ENCODE peak calls at places on chromosomes 2 and 18, in four cellular contexts. One of them, this sample, is unnamed.

GRCh38 chr2:4020153-4020552 is 316.8 kb downstream of the DCDC2C start:
- DNase-seq in A549: no peak
- DNase-seq in GM12878: no peak
- DNase-seq in SK-N-SH: no peak
- DNase-seq in this sample: no peak

GRCh38 chr2:96509114-96509846 is 4.1 kb upstream of the NEURL3 start:
- DNase-seq in A549: peak; percentile 67
- DNase-seq in GM12878: peak; percentile 59
- DNase-seq in SK-N-SH: peak; percentile 92
- DNase-seq in this sample: peak; percentile 84

GRCh38 chr2:30733829-30734520 is 73.3 kb downstream of the CAPN13 start:
- DNase-seq in A549: no peak
- DNase-seq in GM12878: no peak
- DNase-seq in SK-N-SH: peak; percentile 74
- DNase-seq in this sample: no peak

GRCh38 chr18:614980-615607 is 18.3 kb downstream of the CLUL1 start:
- DNase-seq in A549: no peak
- DNase-seq in GM12878: no peak
- DNase-seq in SK-N-SH: no peak
- DNase-seq in this sample: no peak

GRCh38 chr2:96106991-96107882 is 9.1 kb downstream of the ADRA2B start:
- DNase-seq in A549: no peak
- DNase-seq in GM12878: no peak
- DNase-seq in SK-N-SH: no peak
- DNase-seq in this sample: no peak

GRCh38 chr2:26532301-26533250 is 54.7 kb upstream of the OTOF start:
- DNase-seq in A549: no peak
- DNase-seq in GM12878: no peak
- DNase-seq in SK-N-SH: no peak
- DNase-seq in this sample: no peak

GRCh38 chr2:15943914-15944313 is 3.6 kb downstream of the MYCN start:
- DNase-seq in A549: no peak
- DNase-seq in GM12878: no peak
- DNase-seq in SK-N-SH: peak; percentile 46
- DNase-seq in this sample: no peak

GRCh38 chr18:75205760-75206109 is 3.2 kb downstream of the PTGR3 start:
- DNase-seq in A549: no peak
- DNase-seq in GM12878: no peak
- DNase-seq in SK-N-SH: no peak
- DNase-seq in this sample: peak; percentile 54

GRCh38 chr18:6934859-6935258 is 182.7 kb downstream of the LAMA1 start:
- DNase-seq in A549: no peak
- DNase-seq in GM12878: no peak
- DNase-seq in SK-N-SH: no peak
- DNase-seq in this sample: no peak

GRCh38 chr2:192011196-192011595 is 164.3 kb upstream of the CAVIN2 start:
- DNase-seq in A549: no peak
- DNase-seq in GM12878: no peak
- DNase-seq in SK-N-SH: no peak
- DNase-seq in this sample: peak; percentile 85

GRCh38 chr2:217105733-217106649 is 246.1 kb upstream of the TNP1 start:
- DNase-seq in A549: peak; percentile 43
- DNase-seq in GM12878: no peak
- DNase-seq in SK-N-SH: no peak
- DNase-seq in this sample: peak; percentile 95

GRCh38 chr2:20507166-20507692 is 60.4 kb downstream of the RHOB start:
- DNase-seq in A549: no peak
- DNase-seq in GM12878: peak; percentile 62
- DNase-seq in SK-N-SH: no peak
- DNase-seq in this sample: peak; percentile 37

GRCh38 chr2:236657801-236658200 is 88.2 kb downstream of the ACKR3 start:
- DNase-seq in A549: no peak
- DNase-seq in GM12878: no peak
- DNase-seq in SK-N-SH: no peak
- DNase-seq in this sample: no peak

GRCh38 chr2:231482806-231483391 is 18.6 kb upstream of the NCL start:
- DNase-seq in A549: peak; percentile 87
- DNase-seq in GM12878: no peak
- DNase-seq in SK-N-SH: peak; percentile 96
- DNase-seq in this sample: peak; percentile 22

GRCh38 chr2:14902953-14903352 is 270.4 kb downstream of the LRATD1 start:
- DNase-seq in A549: no peak
- DNase-seq in GM12878: no peak
- DNase-seq in SK-N-SH: no peak
- DNase-seq in this sample: no peak

GRCh38 chr2:14907014-14907612 is 274.6 kb downstream of the LRATD1 start:
- DNase-seq in A549: peak; percentile 3
- DNase-seq in GM12878: no peak
- DNase-seq in SK-N-SH: no peak
- DNase-seq in this sample: no peak

GRCh38 chr2:14901740-14902139 is 269.2 kb downstream of the LRATD1 start:
- DNase-seq in A549: no peak
- DNase-seq in GM12878: no peak
- DNase-seq in SK-N-SH: no peak
- DNase-seq in this sample: no peak

GRCh38 chr2:14905571-14905970 is 273.1 kb downstream of the LRATD1 start:
- DNase-seq in A549: no peak
- DNase-seq in GM12878: no peak
- DNase-seq in SK-N-SH: no peak
- DNase-seq in this sample: no peak

GRCh38 chr2:14903709-14904374 is 271.3 kb downstream of the LRATD1 start:
- DNase-seq in A549: peak; percentile 32
- DNase-seq in GM12878: peak; percentile 5
- DNase-seq in SK-N-SH: peak; percentile 72
- DNase-seq in this sample: no peak
- TF ChIP-seq SMC3 in A549: peak; percentile 40
- TF ChIP-seq SMC3 in GM12878: peak; percentile 79
- TF ChIP-seq SMC3 in SK-N-SH: peak; percentile 17
- TF ChIP-seq SMC3 in this sample: no peak

DNA sequence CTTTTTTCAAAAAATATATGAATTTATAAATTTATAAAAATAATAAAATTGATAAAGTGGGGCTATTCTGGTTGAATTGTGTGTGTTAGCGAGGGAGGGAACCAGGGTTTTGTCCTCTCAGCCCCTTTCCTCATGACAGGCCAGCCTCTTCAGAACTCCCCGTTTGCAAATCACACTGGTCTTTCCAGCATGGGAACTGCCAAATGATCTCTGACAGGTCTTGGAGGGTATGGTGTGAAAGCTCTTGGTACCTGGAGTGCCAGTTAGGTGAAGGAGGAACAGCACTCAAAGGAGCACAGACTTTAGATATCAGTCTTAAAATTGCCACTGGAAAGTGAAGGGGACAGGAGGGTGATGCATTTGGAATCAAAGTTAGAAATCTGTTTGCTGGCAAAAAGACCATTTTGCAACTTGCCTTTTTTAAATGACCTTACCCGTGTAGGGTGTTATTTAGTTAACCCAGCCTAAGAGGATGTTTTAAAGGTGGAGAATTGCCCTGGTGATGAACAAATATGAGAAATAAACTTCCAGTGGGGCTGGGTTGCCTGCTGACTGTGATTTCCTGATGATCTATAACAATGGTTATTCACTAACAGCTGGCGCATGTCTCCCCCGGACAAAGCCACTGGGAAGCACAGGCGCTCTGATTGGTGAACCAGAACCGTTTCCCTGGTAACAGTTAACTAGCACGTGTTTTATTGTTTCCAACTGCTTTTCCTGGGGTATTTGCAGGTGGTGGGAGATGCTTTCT is 85.3 kb upstream of the EFEMP1 start:
- DNase-seq in A549: no peak
- DNase-seq in GM12878: no peak
- DNase-seq in SK-N-SH: peak; percentile 58
- DNase-seq in this sample: peak; percentile 89
- TF ChIP-seq SMC3 in A549: no peak
- TF ChIP-seq SMC3 in GM12878: no peak
- TF ChIP-seq SMC3 in SK-N-SH: no peak
- TF ChIP-seq SMC3 in this sample: peak; percentile 5

DNA sequence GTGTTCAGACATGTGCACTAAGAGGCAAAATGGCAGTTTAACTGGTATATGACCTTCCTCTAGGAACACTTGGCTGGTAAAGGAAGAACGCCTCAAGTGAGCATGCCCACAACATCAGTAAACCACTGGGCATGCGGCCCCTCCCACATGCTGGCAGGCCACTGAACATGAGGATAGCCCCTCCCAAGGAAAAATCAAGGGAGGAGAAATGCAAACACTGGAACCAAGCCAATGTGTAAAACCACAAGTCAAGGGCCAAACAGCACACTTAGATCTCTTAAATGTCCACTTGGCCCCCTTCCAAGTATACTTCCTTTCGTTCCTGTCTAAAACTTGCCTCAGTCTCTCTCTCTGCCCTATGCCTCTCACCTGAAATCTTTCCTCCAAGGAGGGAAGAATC is 980.8 kb downstream of the TSN start:
- DNase-seq in A549: no peak
- DNase-seq in GM12878: no peak
- DNase-seq in SK-N-SH: no peak
- DNase-seq in this sample: no peak
- TF ChIP-seq SMC3 in A549: no peak
- TF ChIP-seq SMC3 in GM12878: no peak
- TF ChIP-seq SMC3 in SK-N-SH: no peak
- TF ChIP-seq SMC3 in this sample: no peak

GRCh38 chr2:138771534-138771933 is 8.7 kb downstream of the NXPH2 start:
- DNase-seq in A549: no peak
- DNase-seq in GM12878: no peak
- DNase-seq in SK-N-SH: no peak
- DNase-seq in this sample: no peak
- TF ChIP-seq SMC3 in A549: no peak
- TF ChIP-seq SMC3 in GM12878: no peak
- TF ChIP-seq SMC3 in SK-N-SH: no peak
- TF ChIP-seq SMC3 in this sample: no peak

GRCh38 chr2:65381607-65382032 is 50.8 kb downstream of the SPRED2 start:
- DNase-seq in A549: no peak
- DNase-seq in GM12878: no peak
- DNase-seq in SK-N-SH: no peak
- DNase-seq in this sample: no peak

GRCh38 chr2:65382323-65382722 is 50.1 kb downstream of the SPRED2 start:
- DNase-seq in A549: no peak
- DNase-seq in GM12878: no peak
- DNase-seq in SK-N-SH: no peak
- DNase-seq in this sample: no peak

GRCh38 chr2:65386340-65386739 is 46.1 kb downstream of the SPRED2 start:
- DNase-seq in A549: no peak
- DNase-seq in GM12878: no peak
- DNase-seq in SK-N-SH: no peak
- DNase-seq in this sample: no peak

GRCh38 chr2:65382776-65383357 is 49.5 kb downstream of the SPRED2 start:
- DNase-seq in A549: peak; percentile 44
- DNase-seq in GM12878: no peak
- DNase-seq in SK-N-SH: peak; percentile 50
- DNase-seq in this sample: peak; percentile 98

DNA sequence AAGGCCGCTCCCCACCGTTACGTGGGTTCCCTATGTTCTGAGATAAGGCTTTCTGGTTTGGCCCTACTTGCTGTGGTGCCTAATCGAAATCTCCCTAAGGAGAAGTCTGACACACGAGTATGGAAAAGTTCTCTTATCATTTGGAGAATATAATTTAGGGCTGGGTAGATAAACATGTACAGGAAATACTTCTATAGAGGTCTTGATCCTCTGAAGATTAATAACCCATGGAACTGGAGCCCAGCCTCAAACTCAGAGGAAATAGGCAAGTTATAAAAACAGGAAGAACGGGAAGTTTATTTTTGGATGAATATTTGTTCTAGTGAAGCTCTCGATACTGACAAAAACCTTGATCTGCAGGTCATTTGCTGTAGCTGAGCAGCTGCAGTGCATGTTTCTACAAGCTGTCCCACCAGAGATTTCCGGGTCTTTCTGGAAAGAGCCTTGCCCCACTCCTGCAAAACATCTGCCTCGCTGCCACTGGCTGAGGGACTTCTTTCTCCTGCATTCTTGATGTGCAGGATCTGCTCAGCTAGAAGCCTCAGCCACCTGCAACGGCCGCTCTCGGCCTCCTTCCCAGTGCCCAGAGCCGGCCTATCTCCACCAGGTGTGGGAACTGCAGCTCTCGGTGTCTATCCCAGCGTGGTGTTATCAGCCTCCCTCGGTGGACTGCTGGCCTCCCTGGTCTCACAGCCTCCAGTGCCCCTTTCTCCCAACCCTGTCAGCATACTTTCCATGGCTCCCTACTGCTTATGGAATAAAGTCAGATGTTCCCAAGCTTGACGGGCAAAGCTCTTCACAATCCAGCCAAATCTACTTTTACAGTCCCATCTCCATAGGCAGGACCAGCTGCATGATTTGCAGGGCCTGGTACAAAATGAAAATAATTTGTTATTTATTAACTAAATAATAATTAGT is 48.6 kb downstream of the SPRED2 start:
- DNase-seq in A549: no peak
- DNase-seq in GM12878: no peak
- DNase-seq in SK-N-SH: no peak
- DNase-seq in this sample: peak; percentile 56
- TF ChIP-seq SMC3 in A549: no peak
- TF ChIP-seq SMC3 in GM12878: no peak
- TF ChIP-seq SMC3 in SK-N-SH: no peak
- TF ChIP-seq SMC3 in this sample: no peak

GRCh38 chr2:68970566-68970965 is 3.9 kb upstream of the GKN1 start:
- DNase-seq in A549: no peak
- DNase-seq in GM12878: no peak
- DNase-seq in SK-N-SH: no peak
- DNase-seq in this sample: no peak

GRCh38 chr2:68974946-68975665 is 670 bp downstream of the GKN1 start:
- DNase-seq in A549: no peak
- DNase-seq in GM12878: no peak
- DNase-seq in SK-N-SH: no peak
- DNase-seq in this sample: no peak

GRCh38 chr2:68974251-68974650 is at the start of gene GKN1:
- DNase-seq in A549: no peak
- DNase-seq in GM12878: no peak
- DNase-seq in SK-N-SH: no peak
- DNase-seq in this sample: peak; percentile 68

GRCh38 chr2:68975844-68976243 is 1.4 kb downstream of the GKN1 start:
- DNase-seq in A549: no peak
- DNase-seq in GM12878: no peak
- DNase-seq in SK-N-SH: no peak
- DNase-seq in this sample: no peak

GRCh38 chr2:68971591-68972231 is 2.7 kb upstream of the GKN1 start:
- DNase-seq in A549: peak; percentile 76
- DNase-seq in GM12878: no peak
- DNase-seq in SK-N-SH: no peak
- DNase-seq in this sample: peak; percentile 95
- TF ChIP-seq SMC3 in A549: no peak
- TF ChIP-seq SMC3 in GM12878: no peak
- TF ChIP-seq SMC3 in SK-N-SH: no peak
- TF ChIP-seq SMC3 in this sample: no peak

DNA sequence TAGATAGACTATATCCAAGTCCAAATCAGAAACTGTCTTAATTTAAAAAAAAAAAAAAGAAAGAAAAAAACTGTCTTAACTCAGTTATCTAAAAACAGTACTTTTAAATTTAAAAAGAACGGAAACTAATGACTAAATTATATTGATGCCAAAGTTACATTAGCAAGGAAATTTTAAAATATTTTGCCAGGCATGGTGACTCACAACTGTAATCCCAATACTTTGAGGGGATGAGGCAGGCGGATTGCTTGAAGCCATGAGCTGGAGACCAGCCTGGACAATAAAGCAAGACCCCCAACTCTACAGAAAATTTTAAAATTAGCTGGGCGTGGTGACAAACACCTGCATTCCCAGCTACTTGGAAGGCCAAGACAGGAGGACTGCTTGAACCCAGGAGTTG is 30.8 kb downstream of the MEMO1 start:
- DNase-seq in A549: no peak
- DNase-seq in GM12878: no peak
- DNase-seq in SK-N-SH: no peak
- DNase-seq in this sample: no peak
- TF ChIP-seq SMC3 in A549: no peak
- TF ChIP-seq SMC3 in GM12878: no peak
- TF ChIP-seq SMC3 in SK-N-SH: no peak
- TF ChIP-seq SMC3 in this sample: no peak

GRCh38 chr2:25228848-25229674 is 60.7 kb upstream of the POMC start:
- DNase-seq in A549: peak; percentile 97
- DNase-seq in GM12878: no peak
- DNase-seq in SK-N-SH: peak; percentile 98
- DNase-seq in this sample: peak; percentile 72
- TF ChIP-seq SMC3 in A549: peak; percentile 63
- TF ChIP-seq SMC3 in GM12878: peak; percentile 70
- TF ChIP-seq SMC3 in SK-N-SH: peak; percentile 73
- TF ChIP-seq SMC3 in this sample: peak; percentile 40